ENCODE peak calls at places on chromosome 14, in nine cellular contexts. H, Z, E, F, P, B, X, T and V are unnamed samples.

GRCh38 chr14:67187210-67187609 is 2.0 kb upstream of the GARIN2 start:
- DNase-seq in P (no peak), X (peak; percentile 45), E (peak; percentile 62), F (peak; percentile 60), B (no peak), H (no peak), T (peak; percentile 55), Z (peak; percentile 84), V (peak; percentile 84)

GRCh38 chr14:59869381-59870255 is 958 bp downstream of the RTN1 start:
- DNase-seq in B (peak; percentile 13), E (no peak), F (no peak), H (no peak), Z (no peak), P (no peak), X (no peak), T (no peak), V (no peak)

GRCh38 chr14:48341069-48341468 is 665.7 kb upstream of the MDGA2 start:
- DNase-seq in T (no peak), Z (no peak), E (no peak), P (no peak), F (no peak), H (no peak), B (no peak), X (no peak), V (no peak)

GRCh38 chr14:63383776-63384367 is 65.1 kb upstream of the GPHB5 start:
- DNase-seq in B (no peak), X (no peak), H (no peak), Z (no peak), F (no peak), P (no peak), T (no peak), E (no peak), V (no peak)

GRCh38 chr14:42140831-42141279 is 534.2 kb downstream of the LRFN5 start:
- DNase-seq in B (no peak), E (peak; percentile 2), Z (peak; percentile 62), X (peak; percentile 54), H (no peak), P (no peak), F (peak; percentile 24), T (no peak), V (peak; percentile 24)

GRCh38 chr14:101761881-101762529 is 496 bp downstream of the PPP2R5C start:
- DNase-seq in X (no peak), H (peak; percentile 72), F (no peak), E (no peak), P (peak; percentile 68), B (no peak), Z (no peak), T (no peak), V (no peak)

GRCh38 chr14:93619176-93619793 is 169.0 kb downstream of the PRIMA1 start:
- DNase-seq in X (peak; percentile 10), H (no peak), P (peak; percentile 34), F (peak; percentile 63), Z (peak; percentile 30), E (peak; percentile 4), T (peak; percentile 36), B (peak; percentile 34), V (peak; percentile 56)

GRCh38 chr14:80215756-80216581 is 4.7 kb upstream of the DIO2 start:
- DNase-seq in P (peak; percentile 64), Z (peak; percentile 21), X (no peak), T (no peak), B (no peak), F (peak; percentile 24), E (no peak), H (no peak), V (no peak)

GRCh38 chr14:69270795-69271708 is 11.1 kb downstream of the GALNT16 start:
- DNase-seq in X (no peak), E (no peak), P (peak; percentile 62), T (peak; percentile 20), Z (peak; percentile 42), H (peak; percentile 61), F (no peak), B (no peak), V (no peak)

GRCh38 chr14:22882529-22883190 is 362 bp upstream of the REM2 start:
- DNase-seq in P (no peak), X (no peak), B (peak; percentile 14), F (peak; percentile 44), Z (peak; percentile 52), T (no peak), E (no peak), H (peak; percentile 48), V (peak; percentile 45)

GRCh38 chr14:104680056-104680805 is 9.2 kb upstream of the INF2 start:
- DNase-seq in F (peak; percentile 72), B (no peak), H (peak; percentile 90), P (no peak), E (no peak), Z (peak; percentile 89), T (no peak), X (peak; percentile 34), V (peak; percentile 72)

GRCh38 chr14:102320033-102320660 is 601 bp downstream of the ZNF839 start:
- DNase-seq in T (no peak), P (peak; percentile 48), B (no peak), E (no peak), Z (peak; percentile 49), F (peak; percentile 50), X (no peak), H (peak; percentile 78), V (peak; percentile 33)

GRCh38 chr14:89918721-89919120 is 35.8 kb downstream of the EFCAB11 start:
- DNase-seq in H (no peak), P (no peak), T (no peak), E (no peak), F (no peak), Z (no peak), X (no peak), B (no peak), V (no peak)

GRCh38 chr14:31913370-31913769 is 163.7 kb upstream of the ARHGAP5 start:
- DNase-seq in P (no peak), H (no peak), B (no peak), Z (no peak), X (no peak), E (no peak), T (no peak), F (no peak), V (no peak)

DNA sequence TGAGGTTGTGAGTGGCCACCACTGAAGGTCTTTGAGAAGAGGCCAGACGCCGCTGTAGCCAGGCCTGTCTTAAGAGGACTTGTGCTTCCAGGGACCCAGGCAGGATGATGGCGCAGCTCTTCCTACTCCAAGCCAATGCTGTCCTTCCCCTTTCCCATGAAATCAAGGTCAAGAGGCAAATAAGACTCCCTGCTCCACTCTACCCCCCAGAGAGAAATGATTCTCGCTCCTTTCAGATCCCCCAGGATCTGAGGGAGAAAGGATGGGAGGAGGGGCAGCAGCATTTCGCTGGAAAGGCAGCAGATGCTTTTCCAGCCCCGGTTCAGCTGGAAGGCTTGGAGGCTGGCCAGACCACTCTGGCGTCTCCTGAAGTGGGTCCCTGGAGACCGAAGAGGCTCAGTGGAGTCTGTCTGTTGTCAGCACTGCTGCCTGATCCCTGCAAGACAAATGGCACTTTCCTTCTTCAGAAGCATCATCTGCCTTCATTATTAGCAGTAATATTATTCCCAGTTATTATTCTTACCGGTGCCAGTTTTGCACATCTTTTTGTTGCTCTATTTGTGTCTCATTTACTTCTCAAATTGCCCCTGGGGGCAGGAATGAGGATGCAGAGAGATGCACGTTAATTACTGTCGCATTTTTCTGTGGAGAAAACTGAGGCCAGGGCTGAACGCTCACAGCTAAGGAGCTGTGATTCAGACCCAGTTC is 51.4 kb downstream of the C14orf132 start:
- DNase-seq in B (no peak), Z (peak; percentile 66), H (peak; percentile 72), P (peak; percentile 90), X (no peak), E (no peak), T (peak; percentile 44), F (peak; percentile 57), V (peak; percentile 38)
- TF ChIP-seq CTCF in B (no peak), Z (no peak), H (no peak), P (no peak), X (no peak), E (no peak), T (peak; percentile 35), F (no peak), V (peak; percentile 67)

GRCh38 chr14:65940056-65940735 is 527.7 kb downstream of the FUT8 start:
- DNase-seq in X (no peak), Z (no peak), H (no peak), E (peak; percentile 10), P (no peak), F (no peak), B (peak; percentile 14), T (no peak), V (no peak)
- TF ChIP-seq CTCF in X (no peak), Z (no peak), H (no peak), E (peak; percentile 25), P (no peak), F (peak; percentile 8), B (peak; percentile 56), T (no peak), V (peak; percentile 50)

GRCh38 chr14:70660967-70661871 is 19.5 kb downstream of the TTC9 start:
- DNase-seq in E (no peak), B (no peak), P (no peak), T (no peak), H (no peak), Z (no peak), F (no peak), X (no peak), V (no peak)
- TF ChIP-seq CTCF in E (no peak), B (no peak), P (no peak), T (no peak), H (no peak), Z (no peak), F (no peak), X (no peak), V (no peak)

GRCh38 chr14:72634910-72635647 is 258.8 kb downstream of the DPF3 start:
- DNase-seq in E (no peak), H (no peak), T (no peak), F (no peak), X (no peak), Z (no peak), B (no peak), P (no peak), V (no peak)
- TF ChIP-seq CTCF in E (no peak), H (no peak), T (no peak), F (no peak), X (no peak), Z (no peak), B (no peak), P (no peak), V (peak; percentile 14)